ENCODE peak calls at places on chromosomes 2 and 18, in eight cellular contexts. E is fibroblast of lung, P is adipocyte, U is PC-9, V is endothelial cell of umbilical vein, C is lower lobe of right lung, O is cardiac fibroblast, N is body of pancreas. Z is an unnamed sample.

GRCh38 chr2:225494100-225494459 is 94.6 kb downstream of the NYAP2 start:
- DNase-seq in E (peak; percentile 81), V (no peak), O (no peak), U (peak; percentile 22), P (no peak), C (no peak), N (no peak), Z (no peak)

GRCh38 chr2:36357506-36358316 is 2.1 kb downstream of the CRIM1 start:
- DNase-seq in N (peak; percentile 22), C (no peak), E (peak; percentile 85), U (peak; percentile 50), O (peak; percentile 86), P (peak; percentile 86), V (peak; percentile 82), Z (no peak)

GRCh38 chr18:78978336-78979057 is 1.1 kb upstream of the SALL3 start:
- DNase-seq in V (no peak), E (peak; percentile 47), U (no peak), P (no peak), C (no peak), O (no peak), N (no peak), Z (no peak)

GRCh38 chr2:128458438-128458837 is 139.8 kb upstream of the HS6ST1 start:
- DNase-seq in U (no peak), C (no peak), V (no peak), N (no peak), P (peak; percentile 50), O (no peak), E (no peak), Z (no peak)

GRCh38 chr2:240958366-240959213 is 39.8 kb upstream of the SNED1 start:
- DNase-seq in V (no peak), N (no peak), P (no peak), E (no peak), U (no peak), C (no peak), O (no peak), Z (no peak)

GRCh38 chr2:160252278-160252887 is 52.3 kb upstream of the ITGB6 start:
- DNase-seq in C (no peak), U (no peak), N (no peak), O (peak; percentile 60), V (peak; percentile 58), E (peak; percentile 32), P (peak; percentile 86), Z (no peak)

GRCh38 chr18:13577091-13577697 is 149.2 kb downstream of the FAM210A start:
- DNase-seq in E (peak; percentile 65), V (no peak), N (peak; percentile 45), U (no peak), O (peak; percentile 12), P (peak; percentile 55), C (no peak), Z (no peak)

GRCh38 chr2:33141476-33141875 is 194.7 kb downstream of the LTBP1 start:
- DNase-seq in N (no peak), V (no peak), U (no peak), O (no peak), E (no peak), C (no peak), P (no peak), Z (no peak)

GRCh38 chr2:95361216-95361980 is 41.1 kb upstream of the FAHD2A start:
- DNase-seq in V (no peak), N (no peak), E (no peak), U (no peak), C (peak; percentile 10), P (no peak), O (no peak), Z (no peak)

GRCh38 chr2:172938713-172939375 is 136.8 kb upstream of the MAP3K20 start:
- DNase-seq in O (peak; percentile 35), E (peak; percentile 39), P (peak; percentile 44), V (no peak), N (peak; percentile 28), C (no peak), U (no peak), Z (no peak)

GRCh38 chr2:153575171-153575853 is 96.8 kb upstream of the RPRM start:
- DNase-seq in C (no peak), P (no peak), O (no peak), U (no peak), V (no peak), E (no peak), N (no peak), Z (no peak)

GRCh38 chr18:25561923-25562322 is 210.0 kb upstream of the ZNF521 start:
- DNase-seq in V (peak; percentile 15), E (peak; percentile 7), N (no peak), P (peak; percentile 29), U (no peak), O (peak; percentile 27), C (no peak), Z (no peak)

GRCh38 chr2:204108301-204108700 is 171.7 kb downstream of the ICOS start:
- DNase-seq in O (no peak), N (no peak), V (peak; percentile 73), P (peak; percentile 12), E (peak; percentile 14), C (no peak), U (no peak), Z (peak; percentile 48)

GRCh38 chr2:137910641-137911040 is 53.6 kb upstream of the HNMT start:
- DNase-seq in O (peak; percentile 51), P (peak; percentile 74), N (no peak), E (peak; percentile 14), C (no peak), U (no peak), V (peak; percentile 52), Z (peak; percentile 26)

GRCh38 chr2:28342081-28342967 is 50.3 kb upstream of the FOSL2 start:
- DNase-seq in N (peak; percentile 70), U (no peak), C (peak; percentile 39), V (peak; percentile 83), P (peak; percentile 85), O (peak; percentile 96), E (peak; percentile 91), Z (no peak)

GRCh38 chr2:180823546-180824141 is 156.8 kb upstream of the UBE2E3 start:
- DNase-seq in C (no peak), O (peak; percentile 34), V (no peak), P (peak; percentile 49), N (no peak), U (no peak), E (peak; percentile 76), Z (no peak)

GRCh38 chr2:230203110-230203676 is 16.6 kb downstream of the SP110 start:
- DNase-seq in E (no peak), P (no peak), V (no peak), N (no peak), C (no peak), U (no peak), O (no peak), Z (no peak)

GRCh38 chr18:78731423-78732032 is 248.1 kb upstream of the SALL3 start:
- DNase-seq in C (no peak), O (no peak), V (no peak), U (no peak), P (no peak), E (no peak), N (no peak), Z (no peak)

DNA sequence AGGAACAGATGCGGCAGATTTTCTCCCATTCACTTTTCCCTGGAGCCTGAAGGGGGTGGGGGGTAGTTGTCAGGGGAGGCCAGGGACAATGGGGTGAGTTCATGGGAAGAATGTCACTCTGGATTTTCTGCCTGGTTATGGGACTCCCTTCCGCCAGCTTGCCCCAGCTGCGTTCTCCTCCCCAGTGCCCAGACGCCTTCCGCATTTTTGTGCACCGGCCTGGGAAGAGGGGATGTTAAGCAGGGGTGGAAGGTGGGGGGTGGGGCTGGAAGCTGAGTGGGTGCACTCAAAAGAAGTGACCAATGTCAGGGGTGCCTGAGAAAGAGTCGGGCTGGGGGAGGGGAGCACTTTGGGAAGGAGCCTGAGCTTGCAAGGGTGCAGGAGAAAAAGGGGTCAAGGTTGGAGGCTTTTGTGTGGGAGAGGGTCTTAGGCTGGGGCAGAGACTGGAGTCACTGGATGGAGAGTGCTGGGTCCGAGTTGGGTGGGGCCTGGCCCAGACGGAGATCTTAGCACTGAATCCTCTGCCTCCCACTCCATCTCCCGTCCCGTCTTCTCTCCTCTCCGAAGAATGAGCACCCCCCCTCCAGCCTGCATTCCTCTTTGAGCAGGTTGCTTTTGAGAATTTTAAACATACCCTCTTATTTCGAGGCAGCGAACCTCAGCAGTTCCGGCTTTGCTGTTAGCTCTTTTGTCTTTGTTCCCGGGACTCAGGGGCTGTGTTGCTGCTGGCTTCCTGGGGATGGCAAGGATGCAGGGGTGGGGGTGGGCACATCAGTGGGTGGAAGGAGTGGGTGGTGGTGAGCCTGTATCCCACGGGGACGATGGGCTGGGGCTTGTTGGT is 2.7 kb downstream of the IGFBP2 start:
- DNase-seq in C (no peak), U (no peak), O (no peak), N (no peak), V (no peak), P (peak; percentile 76), E (peak; percentile 67), Z (no peak)
- H3K4me3 ChIP-seq in C (no peak overlapping the region), U (no peak overlapping the region), O (no peak overlapping the region), N (no peak overlapping the region), V (peak overlapping the region; percentile 59), P (no peak overlapping the region), E (no peak overlapping the region), Z (no peak overlapping the region)

GRCh38 chr2:223805008-223805407 is 32.4 kb downstream of the AP1S3 start:
- DNase-seq in N (no peak), E (no peak), P (no peak), U (no peak), C (no peak), V (no peak), O (no peak), Z (no peak)
- H3K4me3 ChIP-seq in N (no peak overlapping the region), E (no peak overlapping the region), P (no peak overlapping the region), U (no peak overlapping the region), C (no peak overlapping the region), V (no peak overlapping the region), O (no peak overlapping the region), Z (no peak overlapping the region)

DNA sequence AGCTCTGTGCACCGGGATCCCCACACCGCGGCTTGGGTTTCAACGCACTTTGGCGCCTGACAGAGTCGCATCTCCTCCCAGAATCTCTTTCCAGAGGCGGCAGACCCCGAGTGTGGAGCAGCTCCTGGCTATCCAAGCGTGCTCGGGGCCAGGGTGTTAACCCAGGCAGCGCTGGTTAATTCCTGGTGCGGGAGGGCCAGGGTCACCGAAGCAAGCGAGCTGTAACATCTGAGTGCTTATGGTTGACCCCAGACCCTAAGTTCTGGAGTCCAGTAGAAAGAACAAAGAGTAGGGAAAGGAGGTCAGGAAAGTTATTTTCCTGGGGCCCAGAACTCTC is 566 bp upstream of the OSR1 start:
- DNase-seq in N (no peak), C (no peak), P (no peak), E (no peak), V (no peak), U (no peak), O (no peak), Z (no peak)
- H3K4me3 ChIP-seq in N (no peak overlapping the region), C (peak overlapping the region; percentile 67), P (peak overlapping the region; percentile 82), E (peak overlapping the region; percentile 45), V (no peak overlapping the region), U (peak overlapping the region; percentile 70), O (peak overlapping the region; percentile 76), Z (peak overlapping the region; percentile 65)

DNA sequence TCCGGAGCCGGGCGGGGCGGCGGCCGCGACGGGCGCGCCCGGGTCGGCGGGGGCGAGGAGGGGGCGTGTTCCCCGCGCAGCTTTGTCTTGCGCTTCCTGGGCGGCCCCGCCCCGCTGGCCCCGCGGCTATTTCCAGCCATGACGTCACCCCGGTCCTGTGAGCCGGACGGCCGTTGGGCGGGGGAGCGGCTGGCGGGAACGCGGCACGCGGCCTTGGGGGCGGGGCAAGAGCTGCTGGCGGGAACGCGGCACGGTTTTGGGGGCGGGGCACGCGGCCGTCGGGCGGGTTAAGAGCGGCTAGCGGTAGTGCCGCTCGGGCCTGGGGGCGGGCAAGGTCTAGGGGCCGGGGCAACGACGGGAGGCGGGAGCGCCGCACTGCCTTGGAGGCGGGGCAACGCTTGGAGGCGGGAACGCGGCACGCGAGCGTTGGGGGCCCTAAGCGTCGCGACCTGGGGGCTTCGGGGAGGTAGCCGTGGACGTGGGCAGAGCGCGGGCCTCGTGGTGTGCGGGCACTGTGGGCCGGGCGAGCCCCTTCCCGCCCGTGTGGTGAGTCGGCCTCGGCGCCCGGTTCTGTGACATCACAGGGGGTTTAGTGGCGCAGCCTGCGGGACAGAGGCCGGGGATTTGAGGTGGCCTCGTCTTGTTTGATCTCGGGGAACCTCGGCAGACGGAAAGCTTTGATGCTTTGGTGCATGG is 704 bp downstream of the KLF11 start:
- DNase-seq in N (peak; percentile 99), E (peak; percentile 87), O (peak; percentile 98), V (peak; percentile 92), U (peak; percentile 94), P (peak; percentile 97), C (peak; percentile 99), Z (peak; percentile 98)
- H3K4me3 ChIP-seq in N (peak overlapping the region; percentile 13), E (peak overlapping the region; percentile 7), O (peak overlapping the region; percentile 69), V (peak overlapping the region; percentile 31), U (peak overlapping the region; percentile 59), P (peak overlapping the region; percentile 86), C (peak overlapping the region; percentile 63), Z (peak overlapping the region; percentile 96)

Z was measured in Caco-2.